ENCODE peak calls at places on chromosomes 6 and 20, in five cellular contexts. S is COR-L47; A is AG20443; I is stimulated activated CD4-positive, alpha-beta T cell treated with anti-CD3 and anti-CD28 coated beads, Interleukin-4, amount 100 ng/mL, for 48 hours; E is substantia nigra. X is an unnamed sample.

GRCh38 chr6:166400181-166400580 is 17.4 kb upstream of the MPC1 start:
- DNase-seq in S (no peak), A (no peak), E (no peak), I (no peak), X (no peak)

GRCh38 chr6:109336221-109336955 is 45.9 kb downstream of the CD164 start:
- DNase-seq in E (no peak), I (no peak), S (peak), A (peak), X (no peak)

GRCh38 chr6:105869835-105870506 is 216.2 kb upstream of the PRDM1 start:
- DNase-seq in S (no peak), I (no peak), E (no peak), A (no peak), X (peak)

GRCh38 chr20:32493356-32493755 is 91.8 kb downstream of the NOL4L start:
- DNase-seq in E (no peak), I (no peak), S (no peak), A (no peak), X (no peak)

GRCh38 chr6:121794630-121795029 is 359.2 kb downstream of the GJA1 start:
- DNase-seq in A (peak), E (no peak), I (no peak), S (no peak), X (no peak)

GRCh38 chr6:156876302-156876701 is 99.1 kb downstream of the ARID1B start:
- DNase-seq in A (no peak), I (no peak), S (no peak), E (peak), X (peak)

GRCh38 chr20:39264506-39265172 is 302.5 kb downstream of the DHX35 start:
- DNase-seq in E (peak), A (peak), I (peak), S (peak), X (peak)

GRCh38 chr20:9576695-9577094 is 62.3 kb downstream of the LAMP5 start:
- DNase-seq in E (no peak), S (no peak), I (no peak), A (no peak), X (no peak)

GRCh38 chr20:57308451-57309410 is 20.9 kb upstream of the SPO11 start:
- DNase-seq in S (no peak), E (no peak), A (no peak), I (no peak), X (no peak)

GRCh38 chr20:24465168-24465567 is 4.3 kb upstream of the SYNDIG1 start:
- DNase-seq in S (no peak), A (no peak), I (no peak), E (no peak), X (no peak)

GRCh38 chr6:5078121-5078695 is 6.9 kb upstream of the PPP1R3G start:
- DNase-seq in S (no peak), A (no peak), E (no peak), I (no peak), X (no peak)

GRCh38 chr6:55636406-55637102 is 57.6 kb upstream of the HMGCLL1 start:
- DNase-seq in A (no peak), I (no peak), E (no peak), S (peak), X (no peak)

GRCh38 chr6:152695317-152696043 is 2.2 kb upstream of the MYCT1 start:
- DNase-seq in I (no peak), E (no peak), S (no peak), A (no peak), X (no peak)

GRCh38 chr20:58818585-58819285 is 32.0 kb downstream of the GNAS-AS1 start:
- DNase-seq in A (peak), S (no peak), E (no peak), I (peak), X (no peak)

GRCh38 chr6:13486679-13487121 is 700 bp downstream of the GFOD1 start:
- DNase-seq in S (peak), I (peak), A (peak), E (peak), X (peak)

GRCh38 chr20:23449400-23449799 is 3.3 kb downstream of the CST11 start:
- DNase-seq in S (no peak), I (no peak), E (no peak), A (no peak), X (no peak)

GRCh38 chr20:10216146-10216741 is 2.4 kb upstream of the SNAP25 start:
- DNase-seq in S (no peak), A (no peak), I (no peak), E (no peak), X (no peak)

GRCh38 chr6:45423901-45424627 is 46.3 kb upstream of the SUPT3H start:
- DNase-seq in I (no peak), S (no peak), A (no peak), E (peak), X (peak)